ENCODE peak calls at places on chromosome 5, in four cellular contexts. Z, L, H and P are unnamed samples.

GRCh38 chr5:179918742-179919486 is 11.2 kb upstream of the TBC1D9B start:
- DNase-seq in H (no peak), L (no peak), Z (no peak), P (no peak)

GRCh38 chr5:13606051-13606450 is 338.4 kb downstream of the DNAH5 start:
- DNase-seq in L (no peak), H (no peak), Z (no peak), P (no peak)

GRCh38 chr5:95733100-95733499 is 2.0 kb downstream of the RHOBTB3 start:
- DNase-seq in Z (no peak), H (no peak), L (no peak), P (no peak)

GRCh38 chr5:68110264-68110663 is 105.3 kb upstream of the PIK3R1 start:
- DNase-seq in H (no peak), Z (no peak), L (no peak), P (no peak)

GRCh38 chr5:90015584-90016018 is 394.0 kb downstream of the CETN3 start:
- DNase-seq in L (no peak), H (no peak), Z (no peak), P (no peak)

GRCh38 chr5:66881475-66882161 is 285.4 kb downstream of the MAST4 start:
- DNase-seq in Z (no peak), H (peak), L (no peak), P (no peak)

GRCh38 chr5:134090482-134090881 is 24.0 kb upstream of the TCF7 start:
- DNase-seq in L (no peak), Z (no peak), H (no peak), P (no peak)

GRCh38 chr5:92613546-92613945 is 967.5 kb downstream of the NR2F1-AS1 start:
- DNase-seq in L (no peak), Z (no peak), H (no peak), P (no peak)

GRCh38 chr5:142104491-142104890 is 4.1 kb upstream of the NDFIP1 start:
- DNase-seq in H (no peak), L (no peak), Z (no peak), P (no peak)

GRCh38 chr5:161966544-161966943 is 101.0 kb upstream of the GABRG2 start:
- DNase-seq in Z (no peak), L (peak), H (no peak), P (no peak)

GRCh38 chr5:172421020-172421419 is 33.3 kb downstream of the SH3PXD2B start:
- DNase-seq in H (no peak), Z (no peak), L (no peak), P (no peak)

GRCh38 chr5:142716963-142717362 is 31.1 kb upstream of the FGF1 start:
- DNase-seq in L (peak), H (peak), Z (peak), P (peak)

GRCh38 chr5:57676228-57677098 is 193.9 kb upstream of the ACTBL2 start:
- DNase-seq in L (no peak), Z (no peak), H (no peak), P (no peak)